ENCODE peak calls at places on chromosomes 7 and 10, in nine cellular contexts. One of them, this sample, is unnamed. For H3K36me3, the result is how much of the 10 kb centered on the place peaks cover.

GRCh38 chr10:106078796-106079576 is 1085.5 kb downstream of the SORCS1 start:
- DNase-seq in CD8-positive, alpha-beta T cell: no peak
- DNase-seq in fibroblast of lung: peak
- DNase-seq in astrocyte: peak
- DNase-seq in aorta: no peak
- DNase-seq in tibial artery: no peak
- DNase-seq in GM23248: no peak
- DNase-seq in OCI-LY7: no peak
- DNase-seq in brain microvascular endothelial cell: peak
- DNase-seq in this sample: peak

GRCh38 chr10:26855186-26855585 is 5.6 kb downstream of the ABI1 start:
- DNase-seq in CD8-positive, alpha-beta T cell: no peak
- DNase-seq in fibroblast of lung: peak
- DNase-seq in astrocyte: peak
- DNase-seq in aorta: no peak
- DNase-seq in tibial artery: no peak
- DNase-seq in GM23248: peak
- DNase-seq in OCI-LY7: no peak
- DNase-seq in brain microvascular endothelial cell: no peak
- DNase-seq in this sample: no peak

GRCh38 chr10:84348431-84348830 is 20.0 kb downstream of the CCSER2 start:
- DNase-seq in CD8-positive, alpha-beta T cell: no peak
- DNase-seq in fibroblast of lung: peak
- DNase-seq in astrocyte: peak
- DNase-seq in aorta: no peak
- DNase-seq in tibial artery: no peak
- DNase-seq in GM23248: peak
- DNase-seq in OCI-LY7: no peak
- DNase-seq in brain microvascular endothelial cell: peak
- DNase-seq in this sample: no peak

GRCh38 chr10:79445217-79445707 is at the start of gene ZCCHC24:
- DNase-seq in CD8-positive, alpha-beta T cell: no peak
- DNase-seq in fibroblast of lung: no peak
- DNase-seq in astrocyte: no peak
- DNase-seq in aorta: peak
- DNase-seq in tibial artery: no peak
- DNase-seq in GM23248: no peak
- DNase-seq in OCI-LY7: peak
- DNase-seq in brain microvascular endothelial cell: no peak
- DNase-seq in this sample: no peak

GRCh38 chr10:80472234-80473095 is 18.4 kb downstream of the TSPAN14 start:
- DNase-seq in CD8-positive, alpha-beta T cell: peak
- DNase-seq in fibroblast of lung: peak
- DNase-seq in astrocyte: peak
- DNase-seq in aorta: no peak
- DNase-seq in tibial artery: no peak
- DNase-seq in GM23248: peak
- DNase-seq in OCI-LY7: peak
- DNase-seq in brain microvascular endothelial cell: peak
- DNase-seq in this sample: no peak

GRCh38 chr7:13312327-13312726 is 624.9 kb downstream of the ARL4A start:
- DNase-seq in CD8-positive, alpha-beta T cell: no peak
- DNase-seq in fibroblast of lung: no peak
- DNase-seq in astrocyte: no peak
- DNase-seq in aorta: no peak
- DNase-seq in tibial artery: no peak
- DNase-seq in GM23248: no peak
- DNase-seq in OCI-LY7: peak
- DNase-seq in brain microvascular endothelial cell: no peak
- DNase-seq in this sample: no peak

GRCh38 chr10:99621454-99622246 is 1.4 kb upstream of the SLC25A28 start:
- DNase-seq in CD8-positive, alpha-beta T cell: no peak
- DNase-seq in fibroblast of lung: no peak
- DNase-seq in astrocyte: no peak
- DNase-seq in aorta: no peak
- DNase-seq in tibial artery: no peak
- DNase-seq in GM23248: peak
- DNase-seq in OCI-LY7: no peak
- DNase-seq in brain microvascular endothelial cell: no peak
- DNase-seq in this sample: no peak

GRCh38 chr7:68218461-68218860 is 1221.8 kb downstream of the TYW1 start:
- DNase-seq in CD8-positive, alpha-beta T cell: no peak
- DNase-seq in fibroblast of lung: no peak
- DNase-seq in astrocyte: no peak
- DNase-seq in aorta: no peak
- DNase-seq in tibial artery: no peak
- DNase-seq in GM23248: no peak
- DNase-seq in OCI-LY7: no peak
- DNase-seq in brain microvascular endothelial cell: no peak
- DNase-seq in this sample: no peak

GRCh38 chr7:84123903-84124573 is 70.6 kb downstream of the SEMA3A start:
- DNase-seq in CD8-positive, alpha-beta T cell: no peak
- DNase-seq in fibroblast of lung: peak
- DNase-seq in astrocyte: peak
- DNase-seq in aorta: no peak
- DNase-seq in tibial artery: no peak
- DNase-seq in GM23248: peak
- DNase-seq in OCI-LY7: no peak
- DNase-seq in brain microvascular endothelial cell: peak
- DNase-seq in this sample: no peak

GRCh38 chr7:139479620-139480019 is 3.9 kb downstream of the KLRG2 start:
- DNase-seq in CD8-positive, alpha-beta T cell: no peak
- DNase-seq in fibroblast of lung: no peak
- DNase-seq in astrocyte: no peak
- DNase-seq in aorta: no peak
- DNase-seq in tibial artery: no peak
- DNase-seq in GM23248: no peak
- DNase-seq in OCI-LY7: no peak
- DNase-seq in brain microvascular endothelial cell: no peak
- DNase-seq in this sample: no peak

GRCh38 chr10:44383749-44384600 is 922 bp downstream of the CXCL12 start:
- DNase-seq in CD8-positive, alpha-beta T cell: no peak
- DNase-seq in fibroblast of lung: peak
- DNase-seq in astrocyte: no peak
- DNase-seq in aorta: peak
- DNase-seq in tibial artery: peak
- DNase-seq in GM23248: peak
- DNase-seq in OCI-LY7: no peak
- DNase-seq in brain microvascular endothelial cell: peak
- DNase-seq in this sample: no peak

GRCh38 chr10:101062231-101063161 is 707 bp downstream of the KAZALD1 start:
- DNase-seq in CD8-positive, alpha-beta T cell: peak
- DNase-seq in fibroblast of lung: peak
- DNase-seq in astrocyte: no peak
- DNase-seq in aorta: peak
- DNase-seq in tibial artery: no peak
- DNase-seq in GM23248: peak
- DNase-seq in OCI-LY7: peak
- DNase-seq in brain microvascular endothelial cell: no peak
- DNase-seq in this sample: no peak

GRCh38 chr7:159140170-159140910 is 4.3 kb downstream of the VIPR2 start:
- DNase-seq in CD8-positive, alpha-beta T cell: no peak
- DNase-seq in fibroblast of lung: no peak
- DNase-seq in astrocyte: no peak
- DNase-seq in aorta: no peak
- DNase-seq in tibial artery: no peak
- DNase-seq in GM23248: no peak
- DNase-seq in OCI-LY7: no peak
- DNase-seq in brain microvascular endothelial cell: no peak
- DNase-seq in this sample: no peak

GRCh38 chr10:79239275-79239779 is 107.9 kb upstream of the PPIF start:
- DNase-seq in CD8-positive, alpha-beta T cell: no peak
- DNase-seq in fibroblast of lung: peak
- DNase-seq in astrocyte: peak
- DNase-seq in aorta: no peak
- DNase-seq in tibial artery: peak
- DNase-seq in GM23248: peak
- DNase-seq in OCI-LY7: no peak
- DNase-seq in brain microvascular endothelial cell: no peak
- DNase-seq in this sample: no peak

GRCh38 chr10:73263948-73264347 is 11.5 kb upstream of the MRPS16 start:
- DNase-seq in CD8-positive, alpha-beta T cell: no peak
- DNase-seq in fibroblast of lung: peak
- DNase-seq in astrocyte: no peak
- DNase-seq in aorta: no peak
- DNase-seq in tibial artery: no peak
- DNase-seq in GM23248: peak
- DNase-seq in OCI-LY7: peak
- DNase-seq in brain microvascular endothelial cell: peak
- DNase-seq in this sample: no peak

GRCh38 chr7:156178214-156178613 is 366.0 kb upstream of the SHH start:
- DNase-seq in CD8-positive, alpha-beta T cell: no peak
- DNase-seq in fibroblast of lung: no peak
- DNase-seq in astrocyte: no peak
- DNase-seq in aorta: no peak
- DNase-seq in tibial artery: no peak
- DNase-seq in GM23248: no peak
- DNase-seq in OCI-LY7: no peak
- DNase-seq in brain microvascular endothelial cell: no peak
- DNase-seq in this sample: no peak

GRCh38 chr7:133535308-133535707 is 282.4 kb downstream of the EXOC4 start:
- DNase-seq in CD8-positive, alpha-beta T cell: no peak
- DNase-seq in fibroblast of lung: peak
- DNase-seq in astrocyte: peak
- DNase-seq in aorta: no peak
- DNase-seq in tibial artery: no peak
- DNase-seq in GM23248: peak
- DNase-seq in OCI-LY7: no peak
- DNase-seq in brain microvascular endothelial cell: no peak
- DNase-seq in this sample: no peak

GRCh38 chr10:110845372-110845755 is 26.4 kb upstream of the PDCD4 start:
- DNase-seq in CD8-positive, alpha-beta T cell: no peak
- DNase-seq in fibroblast of lung: no peak
- DNase-seq in astrocyte: no peak
- DNase-seq in aorta: no peak
- DNase-seq in tibial artery: no peak
- DNase-seq in GM23248: no peak
- DNase-seq in OCI-LY7: no peak
- DNase-seq in brain microvascular endothelial cell: no peak
- DNase-seq in this sample: no peak

GRCh38 chr7:140033779-140034363 is 28.9 kb downstream of the PARP12 start:
- DNase-seq in CD8-positive, alpha-beta T cell: no peak
- DNase-seq in fibroblast of lung: peak
- DNase-seq in astrocyte: peak
- DNase-seq in aorta: no peak
- DNase-seq in tibial artery: no peak
- DNase-seq in GM23248: peak
- DNase-seq in OCI-LY7: no peak
- DNase-seq in brain microvascular endothelial cell: peak
- DNase-seq in this sample: no peak

GRCh38 chr7:69237541-69237940 is 360.7 kb upstream of the AUTS2 start:
- DNase-seq in CD8-positive, alpha-beta T cell: no peak
- DNase-seq in fibroblast of lung: no peak
- DNase-seq in astrocyte: no peak
- DNase-seq in aorta: peak
- DNase-seq in tibial artery: no peak
- DNase-seq in GM23248: no peak
- DNase-seq in OCI-LY7: no peak
- DNase-seq in brain microvascular endothelial cell: no peak
- DNase-seq in this sample: no peak

GRCh38 chr10:15843705-15844104 is 16.6 kb downstream of the MINDY3 start:
- DNase-seq in CD8-positive, alpha-beta T cell: no peak
- DNase-seq in fibroblast of lung: no peak
- DNase-seq in astrocyte: no peak
- DNase-seq in aorta: no peak
- DNase-seq in tibial artery: no peak
- DNase-seq in GM23248: no peak
- DNase-seq in OCI-LY7: no peak
- DNase-seq in brain microvascular endothelial cell: no peak
- DNase-seq in this sample: no peak

GRCh38 chr7:107387077-107387476 is 82.8 kb upstream of the GPR22 start:
- DNase-seq in CD8-positive, alpha-beta T cell: no peak
- DNase-seq in fibroblast of lung: peak
- DNase-seq in astrocyte: peak
- DNase-seq in aorta: peak
- DNase-seq in tibial artery: peak
- DNase-seq in GM23248: no peak
- DNase-seq in OCI-LY7: no peak
- DNase-seq in brain microvascular endothelial cell: peak
- DNase-seq in this sample: no peak

GRCh38 chr7:136953386-136953785 is 84.9 kb downstream of the CHRM2 start:
- DNase-seq in CD8-positive, alpha-beta T cell: no peak
- DNase-seq in fibroblast of lung: peak
- DNase-seq in astrocyte: peak
- DNase-seq in aorta: no peak
- DNase-seq in tibial artery: no peak
- DNase-seq in GM23248: peak
- DNase-seq in OCI-LY7: no peak
- DNase-seq in brain microvascular endothelial cell: peak
- DNase-seq in this sample: no peak

GRCh38 chr10:784759-785538 is 95.5 kb upstream of the DIP2C start:
- DNase-seq in CD8-positive, alpha-beta T cell: no peak
- DNase-seq in fibroblast of lung: peak
- DNase-seq in astrocyte: peak
- DNase-seq in aorta: peak
- DNase-seq in tibial artery: peak
- DNase-seq in GM23248: peak
- DNase-seq in OCI-LY7: no peak
- DNase-seq in brain microvascular endothelial cell: peak
- DNase-seq in this sample: peak
- H3K4me3 ChIP-seq in CD8-positive, alpha-beta T cell: no peak
- H3K4me3 ChIP-seq in fibroblast of lung: peak
- H3K4me3 ChIP-seq in astrocyte: peak
- H3K4me3 ChIP-seq in aorta: no peak
- H3K4me3 ChIP-seq in tibial artery: peak
- H3K4me3 ChIP-seq in GM23248: peak
- H3K4me3 ChIP-seq in OCI-LY7: no peak
- H3K4me3 ChIP-seq in brain microvascular endothelial cell: peak
- H3K4me3 ChIP-seq in this sample: peak

GRCh38 chr7:75815381-75816046 is 1.9 kb upstream of the CCL24 start:
- DNase-seq in CD8-positive, alpha-beta T cell: no peak
- DNase-seq in fibroblast of lung: no peak
- DNase-seq in astrocyte: no peak
- DNase-seq in aorta: no peak
- DNase-seq in tibial artery: no peak
- DNase-seq in GM23248: no peak
- DNase-seq in OCI-LY7: no peak
- DNase-seq in brain microvascular endothelial cell: no peak
- DNase-seq in this sample: no peak
- H3K36me3 ChIP-seq in CD8-positive, alpha-beta T cell: under half
- H3K36me3 ChIP-seq in fibroblast of lung: under half
- H3K36me3 ChIP-seq in astrocyte: under half
- H3K36me3 ChIP-seq in aorta: under half
- H3K36me3 ChIP-seq in tibial artery: under half
- H3K36me3 ChIP-seq in GM23248: under half
- H3K36me3 ChIP-seq in OCI-LY7: under half
- H3K36me3 ChIP-seq in brain microvascular endothelial cell: under half
- H3K36me3 ChIP-seq in this sample: under half

GRCh38 chr7:44583145-44583544 is 1.1 kb upstream of the TMED4 start:
- DNase-seq in CD8-positive, alpha-beta T cell: no peak
- DNase-seq in fibroblast of lung: no peak
- DNase-seq in astrocyte: no peak
- DNase-seq in aorta: no peak
- DNase-seq in tibial artery: no peak
- DNase-seq in GM23248: no peak
- DNase-seq in OCI-LY7: no peak
- DNase-seq in brain microvascular endothelial cell: no peak
- DNase-seq in this sample: no peak
- H3K4me3 ChIP-seq in CD8-positive, alpha-beta T cell: peak
- H3K4me3 ChIP-seq in fibroblast of lung: peak
- H3K4me3 ChIP-seq in astrocyte: peak
- H3K4me3 ChIP-seq in aorta: no peak
- H3K4me3 ChIP-seq in tibial artery: peak
- H3K4me3 ChIP-seq in GM23248: peak
- H3K4me3 ChIP-seq in OCI-LY7: peak
- H3K4me3 ChIP-seq in brain microvascular endothelial cell: peak
- H3K4me3 ChIP-seq in this sample: no peak

GRCh38 chr7:1074593-1075431 is 13.1 kb upstream of the GPER1 start:
- DNase-seq in CD8-positive, alpha-beta T cell: no peak
- DNase-seq in fibroblast of lung: no peak
- DNase-seq in astrocyte: no peak
- DNase-seq in aorta: no peak
- DNase-seq in tibial artery: no peak
- DNase-seq in GM23248: no peak
- DNase-seq in OCI-LY7: no peak
- DNase-seq in brain microvascular endothelial cell: no peak
- DNase-seq in this sample: no peak
- H3K36me3 ChIP-seq in CD8-positive, alpha-beta T cell: under half
- H3K36me3 ChIP-seq in fibroblast of lung: under half
- H3K36me3 ChIP-seq in astrocyte: under half
- H3K36me3 ChIP-seq in aorta: under half
- H3K36me3 ChIP-seq in tibial artery: under half
- H3K36me3 ChIP-seq in GM23248: under half
- H3K36me3 ChIP-seq in OCI-LY7: under half
- H3K36me3 ChIP-seq in brain microvascular endothelial cell: under half
- H3K36me3 ChIP-seq in this sample: under half